ENCODE peak calls at places on chromosomes 16 and 17, in seven cellular contexts. One of them, this sample, is unnamed. For H3K27me3, the result is how much of the 10 kb centered on the place peaks cover.

GRCh38 chr17:2214047-2214717 is 89.4 kb downstream of the SMG6 start:
- DNase-seq in WERI-Rb-1: no peak
- DNase-seq in HCT116: no peak
- DNase-seq in upper lobe of right lung: peak
- DNase-seq in dorsolateral prefrontal cortex: peak
- DNase-seq in brain microvascular endothelial cell: peak
- DNase-seq in endodermal cell: peak
- DNase-seq in this sample: peak

GRCh38 chr17:72733619-72734282 is 358.7 kb downstream of the SLC39A11 start:
- DNase-seq in HCT116: no peak
- DNase-seq in dorsolateral prefrontal cortex: no peak
- DNase-seq in brain microvascular endothelial cell: no peak
- DNase-seq in upper lobe of right lung: no peak
- DNase-seq in WERI-Rb-1: no peak
- DNase-seq in endodermal cell: no peak
- DNase-seq in this sample: no peak

GRCh38 chr17:76529643-76530488 is 7.6 kb downstream of the CYGB start:
- DNase-seq in HCT116: no peak
- DNase-seq in upper lobe of right lung: peak
- DNase-seq in endodermal cell: peak
- DNase-seq in WERI-Rb-1: peak
- DNase-seq in brain microvascular endothelial cell: peak
- DNase-seq in dorsolateral prefrontal cortex: no peak
- DNase-seq in this sample: no peak

GRCh38 chr16:10984509-10984908 is 40.1 kb downstream of the CLEC16A start:
- DNase-seq in WERI-Rb-1: no peak
- DNase-seq in HCT116: no peak
- DNase-seq in upper lobe of right lung: no peak
- DNase-seq in brain microvascular endothelial cell: no peak
- DNase-seq in endodermal cell: no peak
- DNase-seq in dorsolateral prefrontal cortex: no peak
- DNase-seq in this sample: no peak

GRCh38 chr17:5705081-5705875 is 121.0 kb upstream of the NLRP1 start:
- DNase-seq in HCT116: no peak
- DNase-seq in WERI-Rb-1: peak
- DNase-seq in dorsolateral prefrontal cortex: no peak
- DNase-seq in brain microvascular endothelial cell: no peak
- DNase-seq in upper lobe of right lung: no peak
- DNase-seq in endodermal cell: peak
- DNase-seq in this sample: no peak

GRCh38 chr16:53071748-53072301 is 17.0 kb downstream of the CHD9 start:
- DNase-seq in upper lobe of right lung: peak
- DNase-seq in WERI-Rb-1: no peak
- DNase-seq in dorsolateral prefrontal cortex: peak
- DNase-seq in brain microvascular endothelial cell: no peak
- DNase-seq in endodermal cell: no peak
- DNase-seq in HCT116: no peak
- DNase-seq in this sample: no peak

GRCh38 chr17:36496018-36496789 is 9.7 kb downstream of the ZNHIT3 start:
- DNase-seq in WERI-Rb-1: peak
- DNase-seq in endodermal cell: peak
- DNase-seq in upper lobe of right lung: no peak
- DNase-seq in brain microvascular endothelial cell: peak
- DNase-seq in dorsolateral prefrontal cortex: peak
- DNase-seq in HCT116: no peak
- DNase-seq in this sample: no peak

GRCh38 chr17:63345598-63345997 is 100.5 kb downstream of the CYB561 start:
- DNase-seq in WERI-Rb-1: no peak
- DNase-seq in dorsolateral prefrontal cortex: no peak
- DNase-seq in HCT116: no peak
- DNase-seq in brain microvascular endothelial cell: no peak
- DNase-seq in upper lobe of right lung: no peak
- DNase-seq in endodermal cell: no peak
- DNase-seq in this sample: no peak

GRCh38 chr17:57284984-57285646 is 28.8 kb downstream of the MSI2 start:
- DNase-seq in dorsolateral prefrontal cortex: no peak
- DNase-seq in upper lobe of right lung: no peak
- DNase-seq in brain microvascular endothelial cell: no peak
- DNase-seq in WERI-Rb-1: no peak
- DNase-seq in endodermal cell: peak
- DNase-seq in HCT116: no peak
- DNase-seq in this sample: no peak

DNA sequence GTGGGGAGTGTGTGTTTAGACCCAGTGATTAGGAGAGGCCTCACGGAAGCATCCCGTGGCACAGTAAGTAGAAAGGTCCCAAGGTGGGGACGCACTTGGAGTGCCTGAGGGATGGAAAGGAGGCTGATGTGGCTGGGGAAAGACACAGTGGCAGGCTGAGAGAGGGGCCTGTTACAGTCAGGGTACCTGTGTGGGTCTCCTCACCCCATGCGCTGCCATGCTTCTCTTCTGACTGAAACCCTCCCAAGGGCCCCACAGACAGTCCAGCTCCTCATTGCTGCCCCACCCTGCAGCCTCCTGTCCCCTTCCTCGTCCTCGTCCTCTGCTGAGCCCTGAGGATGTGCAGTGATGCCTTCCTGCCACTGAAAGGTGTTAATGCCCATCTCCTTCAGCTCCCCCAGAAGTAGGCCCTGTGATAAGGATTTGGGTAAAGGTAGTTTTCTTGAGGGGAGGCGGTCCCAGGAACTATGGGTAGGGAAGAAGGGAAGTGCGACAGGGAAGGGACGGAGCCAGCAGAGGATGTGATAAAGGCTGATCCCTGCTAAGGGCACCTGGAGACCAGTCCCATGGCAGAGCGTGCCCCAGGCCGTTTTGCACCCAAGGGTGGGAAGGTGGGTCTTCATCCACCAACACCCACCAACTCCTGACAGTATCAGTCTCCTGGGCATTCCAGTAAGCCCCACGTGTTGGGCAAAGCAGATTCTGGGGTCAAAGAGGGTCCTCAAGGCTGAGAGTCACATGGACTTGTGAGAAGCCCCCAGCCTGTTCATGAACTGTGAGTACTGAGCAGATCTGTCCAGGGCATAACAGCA is 237.2 kb downstream of the GSG1L start:
- DNase-seq in upper lobe of right lung: peak
- DNase-seq in brain microvascular endothelial cell: no peak
- DNase-seq in dorsolateral prefrontal cortex: no peak
- DNase-seq in endodermal cell: peak
- DNase-seq in HCT116: no peak
- DNase-seq in WERI-Rb-1: no peak
- DNase-seq in this sample: no peak
- H3K27me3 ChIP-seq in upper lobe of right lung: under half
- H3K27me3 ChIP-seq in brain microvascular endothelial cell: under half
- H3K27me3 ChIP-seq in dorsolateral prefrontal cortex: under half
- H3K27me3 ChIP-seq in endodermal cell: under half
- H3K27me3 ChIP-seq in HCT116: under half
- H3K27me3 ChIP-seq in WERI-Rb-1: under half
- H3K27me3 ChIP-seq in this sample: under half

DNA sequence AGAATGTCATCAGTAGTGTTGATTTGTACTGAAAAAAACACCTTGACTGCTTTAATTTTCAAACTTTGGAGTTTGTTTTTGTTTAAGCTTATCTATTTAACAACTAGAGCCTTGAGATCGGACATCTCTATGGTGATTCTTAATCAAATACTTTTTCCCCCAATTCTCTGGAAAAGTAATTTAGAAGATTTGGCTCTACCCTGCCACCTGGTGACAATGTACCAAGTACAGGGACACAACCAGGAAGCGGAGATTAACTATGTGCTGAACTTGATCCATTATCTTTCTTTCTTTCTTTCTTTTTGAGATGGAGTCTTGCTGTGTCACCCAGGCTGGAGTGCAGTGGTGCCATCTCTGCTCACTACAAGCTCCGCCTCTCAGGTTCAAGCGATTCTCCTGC is 30.8 kb downstream of the USP43 start:
- DNase-seq in brain microvascular endothelial cell: no peak
- DNase-seq in HCT116: no peak
- DNase-seq in upper lobe of right lung: no peak
- DNase-seq in WERI-Rb-1: no peak
- DNase-seq in dorsolateral prefrontal cortex: no peak
- DNase-seq in endodermal cell: peak
- DNase-seq in this sample: no peak
- TF ChIP-seq CTCF in brain microvascular endothelial cell: peak
- TF ChIP-seq CTCF in HCT116: peak
- TF ChIP-seq CTCF in upper lobe of right lung: peak
- TF ChIP-seq CTCF in WERI-Rb-1: peak
- TF ChIP-seq CTCF in dorsolateral prefrontal cortex: peak
- TF ChIP-seq CTCF in endodermal cell: peak
- TF ChIP-seq CTCF in this sample: no peak

DNA sequence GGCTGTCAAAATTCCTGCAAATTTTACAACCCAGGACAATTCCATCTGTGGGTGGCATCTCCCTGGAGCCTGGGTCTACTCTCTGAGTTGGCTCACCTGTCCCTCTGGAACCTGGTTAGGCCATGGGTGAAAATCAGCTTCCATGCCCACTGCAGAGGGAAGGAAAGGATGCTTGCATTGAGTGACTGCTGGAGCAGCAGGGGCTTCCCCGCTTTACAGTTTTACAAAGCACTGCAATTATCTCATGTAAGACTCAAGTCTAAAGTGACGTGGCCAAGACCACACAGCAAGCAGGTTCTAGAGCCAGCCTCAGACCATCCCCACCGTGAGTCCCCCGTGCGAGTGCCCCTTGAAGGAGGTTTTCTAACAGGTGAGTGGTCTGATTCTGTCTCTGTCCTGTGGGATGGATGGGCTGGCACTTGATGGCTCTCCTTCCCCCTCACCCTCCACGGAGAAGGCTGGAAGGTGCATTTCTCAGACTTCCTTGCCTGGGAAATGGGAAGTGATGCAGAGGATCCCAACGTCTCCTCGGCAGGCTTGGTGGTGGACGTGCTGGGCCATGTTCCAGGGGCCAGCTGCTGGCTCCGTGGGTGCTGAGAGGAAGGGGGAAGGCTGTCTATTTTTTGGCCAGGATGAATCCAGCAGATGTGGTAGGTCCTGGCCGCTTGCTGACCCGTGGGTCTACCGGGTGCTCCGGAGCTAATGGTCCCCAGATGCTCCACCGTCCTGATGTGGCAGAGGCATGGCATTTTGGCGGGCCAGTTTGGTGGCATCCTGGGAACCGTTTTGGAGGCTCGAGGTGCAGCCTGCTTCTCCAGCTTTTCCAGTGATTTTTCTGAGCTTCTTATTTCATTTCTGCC is 26.3 kb upstream of the CBX4 start:
- DNase-seq in HCT116: no peak
- DNase-seq in WERI-Rb-1: no peak
- DNase-seq in brain microvascular endothelial cell: no peak
- DNase-seq in endodermal cell: peak
- DNase-seq in dorsolateral prefrontal cortex: no peak
- DNase-seq in upper lobe of right lung: no peak
- DNase-seq in this sample: no peak
- H3K4me3 ChIP-seq in HCT116: no peak
- H3K4me3 ChIP-seq in WERI-Rb-1: no peak
- H3K4me3 ChIP-seq in brain microvascular endothelial cell: no peak
- H3K4me3 ChIP-seq in endodermal cell: no peak
- H3K4me3 ChIP-seq in dorsolateral prefrontal cortex: no peak
- H3K4me3 ChIP-seq in upper lobe of right lung: no peak
- H3K4me3 ChIP-seq in this sample: no peak

DNA sequence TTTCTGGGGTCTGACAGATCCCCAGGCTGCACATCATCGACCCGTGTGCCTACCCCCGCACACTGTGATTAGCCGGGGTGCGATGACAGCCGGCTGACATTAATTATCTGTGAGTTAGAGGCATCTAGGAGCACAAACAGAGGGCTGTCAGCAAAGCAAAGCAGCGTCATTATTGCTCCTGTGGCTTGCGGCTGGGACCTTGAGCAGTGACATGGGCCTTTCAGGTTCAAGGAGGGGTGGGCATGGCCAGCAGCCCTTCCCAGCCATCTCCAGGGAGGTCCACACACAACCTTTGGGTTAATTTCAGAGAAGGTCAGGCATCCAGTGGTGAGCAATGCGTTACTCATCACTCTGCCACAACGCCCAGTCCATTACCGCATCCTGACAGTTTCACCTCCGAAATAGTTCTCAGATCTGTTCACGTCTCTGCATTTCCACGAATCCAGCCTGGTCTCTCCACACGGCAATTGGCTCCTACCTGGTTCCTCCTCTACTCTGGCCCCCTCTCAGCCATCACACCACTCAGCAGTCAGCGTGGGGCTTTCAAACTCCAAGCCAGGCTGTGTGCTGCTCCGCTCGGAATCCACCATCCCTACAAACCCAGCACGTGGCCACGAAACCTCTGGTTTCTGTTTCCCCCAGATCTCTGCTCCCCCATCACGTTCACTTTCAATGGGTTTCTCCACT is 249.7 kb upstream of the C16orf82 start:
- DNase-seq in brain microvascular endothelial cell: peak
- DNase-seq in upper lobe of right lung: no peak
- DNase-seq in dorsolateral prefrontal cortex: no peak
- DNase-seq in endodermal cell: no peak
- DNase-seq in WERI-Rb-1: no peak
- DNase-seq in HCT116: no peak
- DNase-seq in this sample: no peak
- H3K27me3 ChIP-seq in brain microvascular endothelial cell: under half
- H3K27me3 ChIP-seq in upper lobe of right lung: under half
- H3K27me3 ChIP-seq in dorsolateral prefrontal cortex: under half
- H3K27me3 ChIP-seq in endodermal cell: under half
- H3K27me3 ChIP-seq in WERI-Rb-1: under half
- H3K27me3 ChIP-seq in HCT116: under half
- H3K27me3 ChIP-seq in this sample: under half